ENCODE peak calls at places on chromosomes 6 and 20, in four cellular contexts. C is non-pigmented ciliary epithelial cell; D is uterus; J is stimulated activated CD4-positive, alpha-beta T cell treated with anti-CD3 and anti-CD28 coated beads, TNF-alpha, amount 100 ng/mL, for 1 hour. Y is an unnamed sample.

GRCh38 chr6:140043762-140044378 is 669.4 kb upstream of the CITED2 start:
- DNase-seq in C (no peak), D (no peak), J (no peak), Y (no peak)

GRCh38 chr6:147389463-147389862 is 119.0 kb upstream of the SAMD5 start:
- DNase-seq in C (no peak), D (no peak), J (no peak), Y (no peak)

GRCh38 chr20:13995841-13996240 is 525 bp downstream of the MACROD2 start:
- DNase-seq in C (no peak), D (peak), J (no peak), Y (no peak)

GRCh38 chr6:105646391-105646867 is 243.5 kb upstream of the PREP start:
- DNase-seq in C (no peak), D (no peak), J (peak), Y (peak)

GRCh38 chr6:139282684-139283083 is 9.1 kb downstream of the TXLNB start:
- DNase-seq in C (no peak), D (no peak), J (no peak), Y (no peak)

GRCh38 chr6:3261921-3262320 is 3.2 kb downstream of the PSMG4 start:
- DNase-seq in C (no peak), D (no peak), J (no peak), Y (no peak)

GRCh38 chr6:16757332-16757731 is 3.9 kb downstream of the ATXN1 start:
- DNase-seq in C (no peak), D (no peak), J (no peak), Y (no peak)

GRCh38 chr6:135299256-135299655 is 118.1 kb downstream of the MYB start:
- DNase-seq in C (peak), D (no peak), J (no peak), Y (no peak)

GRCh38 chr6:149924206-149924932 is 1.4 kb upstream of the RAET1G start:
- DNase-seq in C (no peak), D (no peak), J (no peak), Y (no peak)

GRCh38 chr20:33518071-33518470 is 28.2 kb downstream of the CBFA2T2 start:
- DNase-seq in C (peak), D (no peak), J (no peak), Y (no peak)

GRCh38 chr6:113824411-113824810 is 32.7 kb upstream of the MARCKS start:
- DNase-seq in C (no peak), D (no peak), J (no peak), Y (no peak)

GRCh38 chr6:20900396-20901160 is 366.3 kb downstream of the CDKAL1 start:
- DNase-seq in C (no peak), D (no peak), J (no peak), Y (peak)

GRCh38 chr6:143236151-143236788 is 175.6 kb downstream of the AIG1 start:
- DNase-seq in C (no peak), D (no peak), J (no peak), Y (no peak)

GRCh38 chr6:130204322-130204721 is 18.4 kb downstream of the SAMD3 start:
- DNase-seq in C (no peak), D (no peak), J (no peak), Y (no peak)